ENCODE peak calls at places on chromosomes 6 and 20, in five cellular contexts. L is K562, T is HFF-Myc, F is fibroblast of pulmonary artery, K is fibroblast of mammary gland. A is an unnamed sample.

GRCh38 chr20:11718474-11719094 is 199.1 kb upstream of the BTBD3 start:
- DNase-seq in K (no peak), T (no peak), F (no peak), L (no peak), A (no peak)

GRCh38 chr6:5012531-5012930 is 8.7 kb upstream of the RPP40 start:
- DNase-seq in K (peak; percentile 65), L (no peak), T (peak; percentile 59), F (peak; percentile 33), A (peak; percentile 74)

GRCh38 chr20:25361287-25361683 is 29.4 kb downstream of the ABHD12 start:
- DNase-seq in L (no peak), K (no peak), F (peak; percentile 32), T (no peak), A (peak; percentile 46)

GRCh38 chr20:39993737-39994136 is 695.3 kb downstream of the MAFB start:
- DNase-seq in T (no peak), F (no peak), K (no peak), L (no peak), A (no peak)

GRCh38 chr6:113953346-113953745 is 17.6 kb downstream of the HDAC2 start:
- DNase-seq in F (peak; percentile 33), K (peak; percentile 12), T (no peak), L (no peak), A (peak; percentile 49)

GRCh38 chr20:58555078-58555765 is 40.0 kb upstream of the APCDD1L start:
- DNase-seq in L (no peak), T (peak; percentile 27), F (peak; percentile 79), K (peak; percentile 91), A (peak; percentile 84)

GRCh38 chr6:164827537-164827936 is 481.9 kb downstream of the C6orf118 start:
- DNase-seq in K (no peak), L (no peak), F (no peak), T (no peak), A (no peak)

GRCh38 chr6:36114798-36115408 is 15.4 kb upstream of the MAPK13 start:
- DNase-seq in F (no peak), K (no peak), L (no peak), T (no peak), A (no peak)

GRCh38 chr20:6959900-6960312 is 192.4 kb downstream of the BMP2 start:
- DNase-seq in L (no peak), K (no peak), T (no peak), F (no peak), A (no peak)

GRCh38 chr6:87879144-87879861 is 168.3 kb upstream of the SPACA1 start:
- DNase-seq in K (peak; percentile 40), F (no peak), T (peak; percentile 7), L (no peak), A (peak; percentile 63)

GRCh38 chr20:35049776-35050352 is 42.7 kb downstream of the TRPC4AP start:
- DNase-seq in L (no peak), T (no peak), F (peak; percentile 23), K (no peak), A (peak; percentile 1)

GRCh38 chr20:51142448-51142847 is 119.5 kb upstream of the KCNG1 start:
- DNase-seq in K (no peak), F (no peak), L (no peak), T (no peak), A (no peak)

GRCh38 chr6:41704656-41705328 is 30.6 kb downstream of the TFEB start:
- DNase-seq in L (no peak), T (no peak), F (no peak), K (no peak), A (no peak)

GRCh38 chr20:34421766-34422466 is 58.8 kb downstream of the ITCH start:
- DNase-seq in F (no peak), K (no peak), T (no peak), L (no peak), A (no peak)

GRCh38 chr6:27374824-27375612 is 13.5 kb upstream of the ZNF391 start:
- DNase-seq in K (peak; percentile 56), L (peak; percentile 95), F (peak; percentile 62), T (peak; percentile 6), A (peak; percentile 36)

GRCh38 chr6:99187429-99187828 is 162.0 kb downstream of the FAXC start:
- DNase-seq in L (no peak), T (no peak), F (no peak), K (no peak), A (no peak)

GRCh38 chr6:27517928-27518787 is 45.3 kb upstream of the ZNF184 start:
- DNase-seq in K (no peak), L (peak; percentile 54), F (no peak), T (no peak), A (no peak)

GRCh38 chr20:48926267-48926666 is 4.8 kb downstream of the ARFGEF2 start:
- DNase-seq in F (no peak), L (no peak), T (no peak), K (no peak), A (no peak)

GRCh38 chr6:128246472-128246871 is 273.9 kb downstream of the PTPRK start:
- DNase-seq in F (no peak), K (no peak), T (no peak), L (no peak), A (no peak)

GRCh38 chr6:122285292-122285913 is 114.0 kb upstream of the HSF2 start:
- DNase-seq in T (no peak), F (no peak), K (peak; percentile 25), L (no peak), A (no peak)

GRCh38 chr6:126175251-126175650 is 164.7 kb upstream of the CENPW start:
- DNase-seq in K (no peak), F (no peak), T (no peak), L (no peak), A (no peak)

GRCh38 chr20:64067733-64068307 is 4.8 kb downstream of the TCEA2 start:
- DNase-seq in K (no peak), T (no peak), F (no peak), L (no peak), A (no peak)

GRCh38 chr20:14264869-14265268 is 72.5 kb downstream of the FLRT3 start:
- DNase-seq in K (peak; percentile 53), L (no peak), F (peak; percentile 46), T (peak; percentile 2), A (peak; percentile 57)

GRCh38 chr6:14925627-14926026 is 320.2 kb upstream of the JARID2 start:
- DNase-seq in K (peak; percentile 73), T (no peak), F (peak; percentile 65), L (no peak), A (peak; percentile 56)

GRCh38 chr20:51531141-51531710 is 11.3 kb downstream of the NFATC2 start:
- DNase-seq in K (no peak), L (no peak), F (no peak), T (no peak), A (no peak)

GRCh38 chr6:39008737-39009136 is 39.8 kb upstream of the GLP1R start:
- DNase-seq in L (no peak), K (no peak), T (no peak), F (no peak), A (no peak)

GRCh38 chr20:35093245-35093884 is 758 bp upstream of the TRPC4AP start:
- DNase-seq in T (no peak), K (peak; percentile 80), L (peak; percentile 42), F (peak; percentile 72), A (peak; percentile 71)

GRCh38 chr6:160137989-160138835 is 16.6 kb downstream of the SLC22A1 start:
- DNase-seq in K (peak; percentile 72), L (peak; percentile 73), F (peak; percentile 84), T (peak; percentile 33), A (peak; percentile 57)

GRCh38 chr20:59749293-59749680 is 144.9 kb downstream of the PHACTR3 start:
- DNase-seq in K (peak; percentile 57), T (no peak), L (no peak), F (peak; percentile 16), A (peak; percentile 91)

GRCh38 chr6:145699462-145699861 is 35.9 kb downstream of the EPM2A start:
- DNase-seq in L (no peak), K (peak; percentile 81), F (peak; percentile 84), T (no peak), A (peak; percentile 45)

GRCh38 chr20:17613328-17614175 is 43.7 kb downstream of the DSTN start:
- DNase-seq in K (no peak), F (no peak), L (no peak), T (no peak), A (no peak)

GRCh38 chr20:53834044-53834442 is 236.4 kb downstream of the BCAS1 start:
- DNase-seq in T (peak; percentile 16), F (no peak), K (no peak), L (no peak), A (no peak)
- TF ChIP-seq CTCF in T (no peak), F (no peak), K (no peak), L (no peak), A (no peak)

GRCh38 chr6:163340201-163340887 is 74.2 kb upstream of the QKI start:
- DNase-seq in L (peak; percentile 42), T (no peak), K (no peak), F (no peak), A (no peak)

GRCh38 chr6:163341671-163342070 is 72.8 kb upstream of the QKI start:
- DNase-seq in T (no peak), L (no peak), K (peak; percentile 37), F (no peak), A (no peak)

GRCh38 chr6:163342571-163343539 is 71.7 kb upstream of the QKI start:
- DNase-seq in T (no peak), F (no peak), L (no peak), K (no peak), A (no peak)

GRCh38 chr6:163339466-163339865 is 75.1 kb upstream of the QKI start:
- DNase-seq in K (no peak), F (no peak), T (no peak), L (no peak), A (no peak)

DNA sequence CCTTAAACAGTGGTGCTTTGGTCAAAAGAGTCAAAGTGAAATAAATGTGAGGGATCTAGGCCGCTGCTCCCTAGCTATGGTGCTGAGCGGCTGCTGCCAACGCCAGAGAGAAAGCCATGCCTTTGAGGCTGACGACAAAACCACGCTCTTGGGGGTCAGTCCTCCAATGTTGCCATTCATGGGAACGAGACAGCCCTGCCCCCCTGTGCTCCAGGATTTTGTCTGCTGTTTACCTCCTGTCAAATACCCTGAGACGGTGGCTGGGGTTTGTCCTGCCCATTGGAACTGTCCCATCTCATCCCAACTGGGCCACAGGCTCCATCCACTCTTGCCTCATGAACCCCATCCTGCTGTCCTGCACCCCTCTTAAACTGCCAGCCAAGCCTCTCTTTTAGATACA is 73.3 kb upstream of the QKI start:
- DNase-seq in T (no peak), K (no peak), L (no peak), F (no peak), A (no peak)
- H3K4me3 ChIP-seq in T (no peak overlapping the region), K (no peak overlapping the region), L (no peak overlapping the region), F (no peak overlapping the region), A (no peak overlapping the region)

GRCh38 chr6:692858-693736 is at the start of gene EXOC2:
- DNase-seq in F (peak; percentile 78), L (peak; percentile 94), T (no peak), K (peak; percentile 66), A (peak; percentile 83)
- TF ChIP-seq CTCF in F (no peak), L (peak; percentile 18), T (peak; percentile 4), K (no peak), A (peak; percentile 24)

GRCh38 chr6:162817196-162817595 is 89.4 kb downstream of the PACRG start:
- DNase-seq in K (no peak), L (no peak), T (peak; percentile 1), F (no peak), A (peak; percentile 4)

GRCh38 chr6:162819284-162819683 is 91.5 kb downstream of the PACRG start:
- DNase-seq in T (no peak), L (no peak), K (no peak), F (no peak), A (no peak)

GRCh38 chr6:162814417-162814988 is 86.7 kb downstream of the PACRG start:
- DNase-seq in L (no peak), K (no peak), F (no peak), T (no peak), A (no peak)
- H3K4me3 ChIP-seq in L (no peak overlapping the region), K (no peak overlapping the region), F (no peak overlapping the region), T (no peak overlapping the region), A (no peak overlapping the region)

GRCh38 chr6:44235891-44236516 is 10.9 kb upstream of the HSP90AB1 start:
- DNase-seq in F (no peak), L (no peak), K (no peak), T (no peak), A (no peak)
- TF ChIP-seq CTCF in F (no peak), L (no peak), K (no peak), T (no peak), A (no peak)